ENCODE peak calls at places on chromosomes 3 and 15, in ten cellular contexts. H, K, N, D, I, S, X, C, Z and J are unnamed samples.

GRCh38 chr3:141797167-141797773 is 34.1 kb downstream of the GRK7 start:
- DNase-seq in K (peak; percentile 79), I (peak; percentile 53), N (peak; percentile 87), H (peak; percentile 31), X (peak; percentile 7), C (peak; percentile 31), S (peak; percentile 69), Z (no peak), D (no peak), J (peak; percentile 65)

GRCh38 chr3:8810561-8810960 is 41.1 kb upstream of the OXTR start:
- DNase-seq in N (no peak), K (no peak), D (no peak), H (no peak), C (no peak), S (no peak), X (no peak), I (no peak), Z (no peak), J (no peak)

GRCh38 chr3:169148448-169149348 is 514.8 kb downstream of the MECOM start:
- DNase-seq in I (no peak), S (no peak), D (no peak), Z (no peak), K (peak; percentile 25), C (no peak), H (peak; percentile 31), N (peak; percentile 90), X (no peak), J (no peak)

GRCh38 chr15:81156324-81156723 is 22.3 kb downstream of the CFAP161 start:
- DNase-seq in D (no peak), I (no peak), S (no peak), N (no peak), C (no peak), K (no peak), Z (no peak), H (no peak), X (no peak), J (no peak)

GRCh38 chr3:99128740-99129505 is 227.4 kb upstream of the DCBLD2 start:
- DNase-seq in D (no peak), H (no peak), X (peak; percentile 97), I (no peak), S (no peak), N (peak; percentile 91), K (no peak), Z (no peak), C (peak; percentile 32), J (no peak)

GRCh38 chr15:89472785-89473256 is 23.6 kb downstream of the RHCG start:
- DNase-seq in K (peak; percentile 28), N (peak; percentile 67), C (no peak), I (peak; percentile 63), S (no peak), D (no peak), H (peak; percentile 28), Z (no peak), X (peak; percentile 47), J (peak; percentile 72)

GRCh38 chr3:187551419-187551818 is 118.8 kb downstream of the SST start:
- DNase-seq in I (no peak), C (no peak), D (no peak), N (no peak), K (no peak), H (no peak), Z (no peak), S (no peak), X (peak; percentile 6), J (no peak)

GRCh38 chr15:45199136-45199810 is 11.5 kb upstream of the SHF start:
- DNase-seq in C (peak; percentile 31), K (no peak), D (no peak), X (no peak), S (no peak), H (no peak), I (no peak), N (peak; percentile 44), Z (peak; percentile 61), J (peak; percentile 61)

GRCh38 chr3:12967751-12968209 is 105.4 kb downstream of the IQSEC1 start:
- DNase-seq in D (peak; percentile 82), S (peak; percentile 96), C (peak; percentile 87), K (peak; percentile 93), N (peak; percentile 69), Z (peak; percentile 88), X (peak; percentile 83), H (peak; percentile 92), I (peak; percentile 96), J (peak; percentile 95)

GRCh38 chr3:151403246-151403645 is 18.7 kb upstream of the P2RY12 start:
- DNase-seq in Z (no peak), H (no peak), K (no peak), C (no peak), N (no peak), D (no peak), I (no peak), X (peak; percentile 87), S (no peak), J (no peak)

GRCh38 chr3:133662256-133662773 is 574 bp upstream of the TOPBP1 start:
- DNase-seq in X (peak; percentile 27), K (no peak), Z (no peak), S (no peak), I (peak; percentile 64), C (no peak), H (no peak), N (peak; percentile 30), D (no peak), J (peak; percentile 11)

GRCh38 chr3:40079845-40080240 is 229.7 kb upstream of the EIF1B start:
- DNase-seq in S (no peak), K (no peak), I (no peak), Z (no peak), C (no peak), N (peak; percentile 44), D (no peak), X (no peak), H (no peak), J (no peak)

GRCh38 chr15:63236272-63236671 is 41.1 kb upstream of the APH1B start:
- DNase-seq in I (no peak), Z (no peak), H (no peak), N (peak; percentile 67), C (no peak), S (no peak), D (no peak), K (no peak), X (peak; percentile 92), J (no peak)

GRCh38 chr15:78508272-78508671 is 895 bp downstream of the HYKK start:
- DNase-seq in N (no peak), X (no peak), H (no peak), I (peak; percentile 12), D (no peak), K (no peak), Z (no peak), S (no peak), C (no peak), J (peak; percentile 37)

GRCh38 chr3:138397983-138398382 is 36.4 kb upstream of the ESYT3 start:
- DNase-seq in H (no peak), C (no peak), K (no peak), I (no peak), N (no peak), S (no peak), Z (no peak), D (no peak), X (no peak), J (no peak)

GRCh38 chr3:152320201-152320617 is 51.5 kb downstream of the MBNL1 start:
- DNase-seq in C (no peak), K (no peak), X (peak; percentile 59), H (no peak), I (no peak), D (no peak), N (peak; percentile 99), Z (no peak), S (no peak), J (no peak)

GRCh38 chr15:76253851-76254440 is 57.3 kb downstream of the ETFA start:
- DNase-seq in Z (no peak), N (no peak), C (no peak), S (no peak), D (no peak), I (no peak), X (no peak), K (no peak), H (no peak), J (no peak)

GRCh38 chr15:51403946-51404695 is 62.7 kb downstream of the GLDN start:
- DNase-seq in N (no peak), H (no peak), K (no peak), X (no peak), I (no peak), D (no peak), S (no peak), C (no peak), Z (no peak), J (no peak)

GRCh38 chr3:44501971-44502370 is 24.5 kb upstream of the ZNF445 start:
- DNase-seq in S (no peak), I (no peak), K (no peak), Z (no peak), C (no peak), D (no peak), N (no peak), H (no peak), X (peak; percentile 13), J (no peak)
- H3K9me3 ChIP-seq in S (peaks cover 23% of the 10 kb centered on the region), I (peaks cover 26% of the 10 kb centered on the region), K (peaks cover 5% of the 10 kb centered on the region), Z (peaks cover 53% of the 10 kb centered on the region), C (peaks cover 25% of the 10 kb centered on the region), D (peaks cover 34% of the 10 kb centered on the region), N (peaks cover 19% of the 10 kb centered on the region), H (peaks cover 31% of the 10 kb centered on the region), X (peaks cover 42% of the 10 kb centered on the region), J (peaks cover 53% of the 10 kb centered on the region)

GRCh38 chr3:113132571-113132996 is 78.8 kb upstream of the BOC start:
- DNase-seq in Z (no peak), N (no peak), K (no peak), I (no peak), C (no peak), D (no peak), S (no peak), X (peak; percentile 68), H (no peak), J (no peak)
- TF ChIP-seq CTCF in Z (no peak), N (no peak), K (no peak), I (no peak), C (no peak), D (no peak), S (no peak), X (no peak), H (no peak), J (no peak)

GRCh38 chr3:60826511-60826910 is 424.7 kb downstream of the FHIT start:
- DNase-seq in S (no peak), X (no peak), I (no peak), H (no peak), N (no peak), Z (no peak), K (no peak), C (no peak), D (no peak), J (no peak)
- H3K4me1 ChIP-seq in S (no peaks in the 10 kb centered on the region), X (no peaks in the 10 kb centered on the region), I (no peaks in the 10 kb centered on the region), H (no peaks in the 10 kb centered on the region), N (no peaks in the 10 kb centered on the region), Z (no peaks in the 10 kb centered on the region), K (no peaks in the 10 kb centered on the region), C (no peaks in the 10 kb centered on the region), D (no peaks in the 10 kb centered on the region), J (no peaks in the 10 kb centered on the region)

GRCh38 chr3:84224262-84224661 is 734.5 kb upstream of the CADM2 start:
- DNase-seq in I (no peak), C (no peak), K (no peak), X (no peak), N (no peak), S (no peak), Z (no peak), D (no peak), H (no peak), J (no peak)

DNA sequence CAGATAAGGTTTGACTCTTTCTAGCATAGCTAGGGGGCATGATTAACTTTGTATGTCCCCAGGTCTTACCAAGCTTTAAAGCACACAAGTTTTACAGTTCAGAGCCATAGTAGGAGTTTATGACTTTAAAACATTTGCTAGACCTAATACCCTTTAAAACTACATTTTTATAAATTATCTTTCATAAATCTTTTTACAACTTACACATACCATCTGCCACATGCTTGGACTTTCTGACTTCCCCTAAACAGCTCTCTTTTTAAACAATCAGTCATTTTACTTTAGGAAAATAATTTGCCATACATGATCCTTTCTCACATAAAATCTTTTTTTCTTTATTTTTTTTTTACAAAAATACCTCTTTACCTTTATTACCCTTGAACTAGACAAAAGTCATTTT is 735.3 kb upstream of the CADM2 start:
- DNase-seq in C (no peak), N (no peak), D (no peak), S (no peak), Z (no peak), H (no peak), I (no peak), K (no peak), X (no peak), J (no peak)
- H3K9me3 ChIP-seq in C (no peaks in the 10 kb centered on the region), N (peaks cover 9% of the 10 kb centered on the region), D (no peaks in the 10 kb centered on the region), S (no peaks in the 10 kb centered on the region), Z (no peaks in the 10 kb centered on the region), H (peaks cover 11% of the 10 kb centered on the region), I (no peaks in the 10 kb centered on the region), K (peaks cover 3% of the 10 kb centered on the region), X (peaks cover 6% of the 10 kb centered on the region), J (peaks cover 62% of the 10 kb centered on the region)